ENCODE peak calls at places on chromosomes 1 and 21, in seven cellular contexts. O is testis, X is GM23338, P is uterus, G is brain microvascular endothelial cell, U is heart left ventricle, Q is GM06990. Z is an unnamed sample.

GRCh38 chr21:30233636-30234035 is 17.7 kb upstream of the CLDN8 start:
- DNase-seq in O (no peak), X (no peak), P (no peak), G (no peak), U (no peak), Q (no peak), Z (peak)

GRCh38 chr1:206579747-206580437 is 32.4 kb downstream of the EIF2D start:
- DNase-seq in O (peak), X (no peak), P (peak), G (no peak), U (peak), Q (peak), Z (no peak)

GRCh38 chr1:117237701-117238413 is 27.1 kb upstream of the VTCN1 start:
- DNase-seq in O (peak), X (peak), P (peak), G (no peak), U (no peak), Q (no peak), Z (no peak)

GRCh38 chr1:217322834-217323233 is 308.1 kb downstream of the GPATCH2 start:
- DNase-seq in O (no peak), X (no peak), P (no peak), G (no peak), U (no peak), Q (no peak), Z (no peak)

GRCh38 chr1:4062041-4062440 is 162.0 kb upstream of the C1orf174 start:
- DNase-seq in O (peak), X (no peak), P (no peak), G (no peak), U (no peak), Q (no peak), Z (no peak)

GRCh38 chr1:75991497-75992114 is 59.4 kb upstream of the ASB17 start:
- DNase-seq in O (peak), X (peak), P (peak), G (peak), U (peak), Q (no peak), Z (peak)

GRCh38 chr1:195251900-195252299 is 1356.3 kb downstream of the KCNT2 start:
- DNase-seq in O (no peak), X (no peak), P (no peak), G (no peak), U (no peak), Q (no peak), Z (no peak)

GRCh38 chr21:43345746-43346409 is 81.1 kb downstream of the SIK1 start:
- DNase-seq in O (no peak), X (no peak), P (no peak), G (peak), U (no peak), Q (no peak), Z (peak)

DNA sequence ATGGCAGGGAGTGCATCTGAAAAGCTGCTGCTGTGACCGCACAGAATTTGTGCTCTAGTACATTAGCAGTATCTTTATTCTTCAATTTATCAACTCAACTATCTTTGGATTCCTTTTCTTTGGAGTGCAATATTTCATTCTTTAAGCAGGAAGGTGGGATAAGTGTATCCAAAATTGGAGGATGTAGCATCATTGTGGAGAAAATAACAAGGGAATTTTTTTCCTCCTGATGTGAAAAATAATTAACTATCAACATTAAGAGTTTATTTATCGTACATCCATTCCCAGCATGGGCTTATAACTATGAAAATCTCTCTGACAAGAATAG is 25.5 kb downstream of the MAP3K7CL start:
- DNase-seq in O (no peak), X (no peak), P (no peak), G (no peak), U (no peak), Q (no peak), Z (no peak)
- H3K4me3 ChIP-seq in O (peak), X (no peak), P (no peak), G (no peak), U (peak), Q (no peak), Z (peak)

DNA sequence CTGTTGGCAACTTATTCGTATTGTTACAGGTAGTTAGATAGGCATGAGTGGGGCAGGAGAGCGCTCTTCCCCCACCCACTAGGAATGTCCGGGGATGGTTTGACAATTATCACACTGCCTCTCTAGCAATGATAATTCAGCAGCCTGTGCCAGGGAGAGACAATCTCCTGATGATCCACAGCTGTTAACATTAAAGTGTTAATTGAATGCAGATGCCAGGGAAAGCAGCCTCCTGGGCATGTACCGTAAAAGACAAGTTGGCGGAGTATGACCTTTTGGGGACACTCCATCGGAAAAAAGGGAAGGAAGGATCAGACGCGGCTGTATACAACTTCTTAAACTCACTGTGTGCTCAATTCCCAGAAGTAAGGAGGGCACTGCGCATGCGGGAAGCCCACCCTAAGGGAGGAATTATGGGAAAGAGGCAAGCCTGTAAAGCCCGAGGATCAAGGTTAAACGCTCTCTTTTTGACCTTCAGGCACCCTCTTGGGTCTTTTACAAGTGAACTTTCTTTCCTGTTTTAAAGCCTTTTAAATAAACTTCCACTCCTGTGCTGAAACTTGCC is 62.6 kb downstream of the MAP3K7CL start:
- DNase-seq in O (peak), X (no peak), P (no peak), G (no peak), U (peak), Q (no peak), Z (no peak)
- H3K4me3 ChIP-seq in O (peak), X (no peak), P (no peak), G (no peak), U (peak), Q (no peak), Z (no peak)

GRCh38 chr1:242524571-242525359 is at the start of gene PLD5:
- DNase-seq in O (peak), X (peak), P (no peak), G (no peak), U (peak), Q (peak), Z (no peak)

GRCh38 chr1:242525360-242525722 is 844 bp upstream of the PLD5 start:
- DNase-seq in O (no peak), X (peak), P (no peak), G (no peak), U (no peak), Q (no peak), Z (no peak)

GRCh38 chr1:242523282-242523967 is 1.1 kb downstream of the PLD5 start:
- DNase-seq in O (no peak), X (peak), P (no peak), G (no peak), U (peak), Q (peak), Z (no peak)

GRCh38 chr1:242522304-242522945 is 2.1 kb downstream of the PLD5 start:
- DNase-seq in O (no peak), X (no peak), P (no peak), G (no peak), U (no peak), Q (no peak), Z (no peak)

DNA sequence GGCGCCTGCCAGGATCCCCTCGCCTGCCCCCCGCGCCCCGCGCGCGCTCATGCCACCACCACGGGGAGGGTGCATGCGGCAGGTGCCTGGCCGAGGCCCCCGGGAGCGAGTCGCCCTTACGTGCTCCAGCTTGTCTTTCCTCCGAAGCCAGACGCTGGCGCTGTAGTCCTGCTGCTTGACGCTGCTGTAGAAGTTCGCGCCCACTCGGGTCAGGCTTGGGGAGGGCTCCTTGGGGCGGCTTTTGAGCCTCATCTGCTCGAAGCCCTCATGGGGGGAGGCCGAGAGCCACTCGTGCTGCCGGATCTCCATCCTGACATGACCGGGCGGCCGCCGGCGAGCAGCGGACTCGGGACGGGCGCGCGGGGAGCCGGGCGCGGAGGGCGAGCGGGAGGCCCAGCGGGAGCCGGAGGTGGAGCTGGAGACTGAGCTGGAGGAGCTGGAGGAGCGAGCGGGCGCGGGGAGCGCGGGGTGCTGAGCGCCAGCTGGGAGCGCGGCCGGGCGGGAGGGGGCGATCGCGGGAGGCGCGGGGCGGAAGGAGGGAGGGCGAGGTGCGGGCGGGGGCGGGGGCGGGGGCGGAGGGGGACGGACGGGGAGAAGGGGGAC is 428 bp downstream of the PLD5 start:
- DNase-seq in O (peak), X (peak), P (peak), G (no peak), U (peak), Q (peak), Z (no peak)
- H3K4me3 ChIP-seq in O (peak), X (peak), P (peak), G (peak), U (peak), Q (no peak), Z (peak)

GRCh38 chr1:156892190-156893047 is 1.1 kb upstream of the PEAR1 start:
- DNase-seq in O (peak), X (peak), P (peak), G (peak), U (peak), Q (peak), Z (peak)
- H3K4me3 ChIP-seq in O (peak), X (peak), P (peak), G (peak), U (peak), Q (no peak), Z (peak)